ENCODE peak calls at places on chromosomes 13 and 19, in ten cellular contexts. H, D, L, K, M, J, W, I, O and A are unnamed samples.

GRCh38 chr13:97020689-97021240 is 26.5 kb upstream of the OXGR1 start:
- DNase-seq in I (no peak), K (no peak), H (no peak), D (no peak), J (no peak), L (no peak), M (no peak), W (no peak), O (no peak), A (no peak)

GRCh38 chr19:15195381-15195964 is 5.3 kb downstream of the NOTCH3 start:
- DNase-seq in W (peak), I (no peak), L (no peak), D (peak), K (no peak), J (no peak), H (peak), O (no peak), M (peak), A (peak)

GRCh38 chr19:13037718-13038117 is 42.4 kb downstream of the NFIX start:
- DNase-seq in K (no peak), H (no peak), L (no peak), W (no peak), I (no peak), J (no peak), M (no peak), O (no peak), D (no peak), A (no peak)

GRCh38 chr13:19845758-19846157 is 17.7 kb downstream of the ZMYM5 start:
- DNase-seq in I (peak), L (no peak), W (peak), M (no peak), O (no peak), D (peak), J (no peak), K (no peak), H (peak), A (peak)

GRCh38 chr19:49771674-49772139 is 4.9 kb downstream of the AP2A1 start:
- DNase-seq in L (no peak), W (no peak), O (no peak), J (no peak), K (no peak), H (no peak), M (no peak), D (no peak), I (no peak), A (no peak)

GRCh38 chr13:49731766-49732165 is 40.5 kb upstream of the EBPL start:
- DNase-seq in K (no peak), O (no peak), L (no peak), I (peak), W (peak), D (peak), J (no peak), H (peak), M (no peak), A (peak)

GRCh38 chr13:39749528-39749927 is 94.1 kb downstream of the COG6 start:
- DNase-seq in K (no peak), O (no peak), H (no peak), J (no peak), L (no peak), W (no peak), I (no peak), D (no peak), M (no peak), A (no peak)

GRCh38 chr13:43057653-43058317 is 34.4 kb downstream of the DNAJC15 start:
- DNase-seq in O (no peak), L (no peak), M (no peak), H (peak), J (no peak), D (no peak), K (no peak), W (peak), I (peak), A (peak)

GRCh38 chr19:13718733-13719132 is 45.6 kb upstream of the MRI1 start:
- DNase-seq in O (peak), K (no peak), H (peak), L (no peak), I (peak), J (no peak), D (peak), M (no peak), W (peak), A (peak)

GRCh38 chr13:48994731-48995130 is 19.0 kb downstream of the FNDC3A start:
- DNase-seq in W (peak), I (no peak), L (no peak), H (peak), M (no peak), O (no peak), J (no peak), D (no peak), K (no peak), A (no peak)

GRCh38 chr19:4694211-4694987 is 24.3 kb upstream of the MYDGF start:
- DNase-seq in I (peak), O (peak), D (peak), W (peak), K (no peak), L (no peak), M (no peak), J (no peak), H (peak), A (peak)

GRCh38 chr19:4861147-4861546 is 6.3 kb downstream of the PLIN3 start:
- DNase-seq in D (no peak), H (no peak), M (no peak), L (no peak), I (no peak), K (no peak), O (no peak), J (no peak), W (peak), A (no peak)

GRCh38 chr13:97119899-97120745 is 102.0 kb upstream of the MBNL2 start:
- DNase-seq in H (no peak), L (no peak), W (peak), M (no peak), I (peak), O (no peak), K (no peak), D (no peak), J (no peak), A (peak)

GRCh38 chr13:94602467-94602866 is 810 bp downstream of the GPR180 start:
- DNase-seq in D (no peak), K (no peak), O (no peak), W (no peak), H (no peak), I (no peak), J (no peak), M (no peak), L (no peak), A (no peak)